ENCODE peak calls at places on chromosomes 13 and 19, in nine cellular contexts. One of them, this sample, is unnamed.

GRCh38 chr13:110377178-110378175 is 70.4 kb downstream of the COL4A2 start:
- DNase-seq in thoracic aorta: no peak
- DNase-seq in progenitor cell of endocrine pancreas: no peak
- DNase-seq in B cell: no peak
- DNase-seq in osteocyte: no peak
- DNase-seq in head of caudate nucleus: no peak
- DNase-seq in stimulated activated CD4-positive, alpha-beta T cell treated with anti-CD3 and anti-CD28 coated beads, Interleukin-2, amount 100 ng/mL, for 48 hours: no peak
- DNase-seq in AG20443: no peak
- DNase-seq in mucosa of descending colon: no peak
- DNase-seq in this sample: no peak

GRCh38 chr19:42122691-42123607 is 9.3 kb downstream of the POU2F2 start:
- DNase-seq in AG20443: no peak
- DNase-seq in osteocyte: no peak
- DNase-seq in head of caudate nucleus: no peak
- DNase-seq in thoracic aorta: no peak
- DNase-seq in mucosa of descending colon: no peak
- DNase-seq in progenitor cell of endocrine pancreas: no peak
- DNase-seq in stimulated activated CD4-positive, alpha-beta T cell treated with anti-CD3 and anti-CD28 coated beads, Interleukin-2, amount 100 ng/mL, for 48 hours: peak; percentile 68
- DNase-seq in B cell: no peak
- DNase-seq in this sample: no peak

GRCh38 chr13:111280226-111280625 is 40.2 kb upstream of the TEX29 start:
- DNase-seq in thoracic aorta: no peak
- DNase-seq in stimulated activated CD4-positive, alpha-beta T cell treated with anti-CD3 and anti-CD28 coated beads, Interleukin-2, amount 100 ng/mL, for 48 hours: no peak
- DNase-seq in progenitor cell of endocrine pancreas: no peak
- DNase-seq in head of caudate nucleus: no peak
- DNase-seq in B cell: no peak
- DNase-seq in mucosa of descending colon: no peak
- DNase-seq in osteocyte: no peak
- DNase-seq in AG20443: no peak
- DNase-seq in this sample: no peak

GRCh38 chr19:33453207-33453736 is 68.3 kb downstream of the PEPD start:
- DNase-seq in osteocyte: no peak
- DNase-seq in thoracic aorta: no peak
- DNase-seq in head of caudate nucleus: no peak
- DNase-seq in stimulated activated CD4-positive, alpha-beta T cell treated with anti-CD3 and anti-CD28 coated beads, Interleukin-2, amount 100 ng/mL, for 48 hours: no peak
- DNase-seq in progenitor cell of endocrine pancreas: no peak
- DNase-seq in B cell: no peak
- DNase-seq in AG20443: no peak
- DNase-seq in mucosa of descending colon: no peak
- DNase-seq in this sample: no peak

GRCh38 chr19:9323557-9323918 is 441 bp upstream of the ZNF559 start:
- DNase-seq in progenitor cell of endocrine pancreas: no peak
- DNase-seq in mucosa of descending colon: peak; percentile 52
- DNase-seq in B cell: no peak
- DNase-seq in head of caudate nucleus: peak; percentile 81
- DNase-seq in thoracic aorta: peak; percentile 14
- DNase-seq in osteocyte: no peak
- DNase-seq in stimulated activated CD4-positive, alpha-beta T cell treated with anti-CD3 and anti-CD28 coated beads, Interleukin-2, amount 100 ng/mL, for 48 hours: peak; percentile 44
- DNase-seq in AG20443: peak; percentile 43
- DNase-seq in this sample: peak; percentile 86

GRCh38 chr19:57888494-57889231 is at the start of gene ZNF814:
- DNase-seq in head of caudate nucleus: peak; percentile 87
- DNase-seq in B cell: peak; percentile 84
- DNase-seq in mucosa of descending colon: peak; percentile 79
- DNase-seq in AG20443: peak; percentile 70
- DNase-seq in progenitor cell of endocrine pancreas: peak; percentile 83
- DNase-seq in osteocyte: peak; percentile 93
- DNase-seq in stimulated activated CD4-positive, alpha-beta T cell treated with anti-CD3 and anti-CD28 coated beads, Interleukin-2, amount 100 ng/mL, for 48 hours: peak; percentile 77
- DNase-seq in thoracic aorta: peak; percentile 3
- DNase-seq in this sample: peak; percentile 89

GRCh38 chr13:99967884-99968520 is 3.6 kb downstream of the ZIC5 start:
- DNase-seq in stimulated activated CD4-positive, alpha-beta T cell treated with anti-CD3 and anti-CD28 coated beads, Interleukin-2, amount 100 ng/mL, for 48 hours: no peak
- DNase-seq in thoracic aorta: no peak
- DNase-seq in mucosa of descending colon: no peak
- DNase-seq in progenitor cell of endocrine pancreas: no peak
- DNase-seq in osteocyte: no peak
- DNase-seq in AG20443: no peak
- DNase-seq in B cell: peak; percentile 15
- DNase-seq in head of caudate nucleus: no peak
- DNase-seq in this sample: no peak

GRCh38 chr13:30619731-30620130 is 2.0 kb downstream of the USPL1 start:
- DNase-seq in AG20443: no peak
- DNase-seq in head of caudate nucleus: no peak
- DNase-seq in mucosa of descending colon: no peak
- DNase-seq in B cell: no peak
- DNase-seq in thoracic aorta: no peak
- DNase-seq in progenitor cell of endocrine pancreas: no peak
- DNase-seq in stimulated activated CD4-positive, alpha-beta T cell treated with anti-CD3 and anti-CD28 coated beads, Interleukin-2, amount 100 ng/mL, for 48 hours: no peak
- DNase-seq in osteocyte: no peak
- DNase-seq in this sample: no peak

GRCh38 chr13:24684600-24684998 is 4.4 kb downstream of the ATP12A start:
- DNase-seq in osteocyte: no peak
- DNase-seq in stimulated activated CD4-positive, alpha-beta T cell treated with anti-CD3 and anti-CD28 coated beads, Interleukin-2, amount 100 ng/mL, for 48 hours: no peak
- DNase-seq in thoracic aorta: no peak
- DNase-seq in AG20443: peak; percentile 48
- DNase-seq in progenitor cell of endocrine pancreas: no peak
- DNase-seq in head of caudate nucleus: no peak
- DNase-seq in mucosa of descending colon: no peak
- DNase-seq in B cell: no peak
- DNase-seq in this sample: no peak

This sample was measured in putamen.